ENCODE peak calls at places on chromosomes 16 and 17, in four cellular contexts. R is K562, V is HepG2, L is GM12878. S is an unnamed sample.

GRCh38 chr16:63856537-63856936 is 1265.3 kb downstream of the CDH11 start:
- DNase-seq in R (no peak), V (no peak), L (no peak), S (no peak)

GRCh38 chr16:30948956-30949654 is at the start of gene ORAI3:
- DNase-seq in R (peak), V (no peak), L (no peak), S (peak)

GRCh38 chr17:40953876-40954275 is 12.9 kb downstream of the KRT39 start:
- DNase-seq in R (no peak), V (no peak), L (no peak), S (no peak)

GRCh38 chr16:1642148-1642547 is 30.0 kb downstream of the CRAMP1 start:
- DNase-seq in R (no peak), V (no peak), L (no peak), S (no peak)

GRCh38 chr17:70317416-70317815 is 148.1 kb downstream of the KCNJ2 start:
- DNase-seq in R (no peak), V (no peak), L (no peak), S (no peak)

GRCh38 chr16:82699711-82700495 is 73.1 kb downstream of the CDH13 start:
- DNase-seq in R (no peak), V (no peak), L (no peak), S (no peak)

GRCh38 chr17:75891605-75892555 is 4.9 kb downstream of the TRIM65 start:
- DNase-seq in R (no peak), V (peak), L (no peak), S (no peak)

GRCh38 chr17:7854078-7854777 is 638 bp upstream of the TMEM88 start:
- DNase-seq in R (no peak), V (no peak), L (no peak), S (no peak)

GRCh38 chr16:50160495-50161164 is 7.5 kb downstream of the TENT4B start:
- DNase-seq in R (no peak), V (no peak), L (no peak), S (no peak)

GRCh38 chr16:985237-985636 is 3.7 kb downstream of the SOX8 start:
- DNase-seq in R (no peak), V (no peak), L (no peak), S (no peak)

GRCh38 chr16:85794696-85795095 is 4.6 kb downstream of the EMC8 start:
- DNase-seq in R (no peak), V (no peak), L (no peak), S (no peak)

GRCh38 chr16:85796599-85796998 is 2.7 kb downstream of the EMC8 start:
- DNase-seq in R (no peak), V (peak), L (no peak), S (no peak)

GRCh38 chr16:85793662-85794298 is 5.6 kb downstream of the EMC8 start:
- DNase-seq in R (no peak), V (no peak), L (no peak), S (no peak)

GRCh38 chr16:85798283-85798776 is 1.0 kb downstream of the EMC8 start:
- DNase-seq in R (no peak), V (peak), L (no peak), S (no peak)

DNA sequence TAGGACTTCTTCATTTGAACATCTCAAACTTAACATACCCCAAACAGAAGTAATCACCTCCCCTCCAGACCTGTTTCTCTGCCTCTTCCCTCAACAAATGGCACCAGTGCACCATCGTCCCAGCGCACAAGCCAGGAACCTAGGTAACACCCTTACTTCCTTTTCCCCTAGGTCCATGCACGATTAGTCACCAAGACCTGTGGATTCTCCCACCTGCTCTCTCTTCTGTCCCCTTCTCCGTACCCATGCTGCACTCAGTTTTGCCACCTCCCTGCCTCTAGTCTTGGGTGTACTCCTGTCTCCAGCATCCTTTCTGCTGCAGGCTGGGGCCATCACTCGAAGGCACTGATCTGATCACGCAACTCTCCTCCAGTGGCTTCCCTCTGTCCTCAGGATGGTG is 3.2 kb downstream of the EMC8 start:
- DNase-seq in R (no peak), V (no peak), L (no peak), S (no peak)
- TF ChIP-seq TARDBP in R (no peak), V (no peak), L (no peak), S (no peak)

GRCh38 chr17:50059759-50060273 is 3.9 kb downstream of the ITGA3 start:
- DNase-seq in R (no peak), V (no peak), L (no peak), S (no peak)
- TF ChIP-seq TARDBP in R (no peak), V (no peak), L (no peak), S (no peak)

GRCh38 chr16:56871172-56871593 is 6.2 kb downstream of the SLC12A3 start:
- DNase-seq in R (no peak), V (peak), L (peak), S (no peak)
- TF ChIP-seq TARDBP in R (no peak), V (no peak), L (no peak), S (no peak)

DNA sequence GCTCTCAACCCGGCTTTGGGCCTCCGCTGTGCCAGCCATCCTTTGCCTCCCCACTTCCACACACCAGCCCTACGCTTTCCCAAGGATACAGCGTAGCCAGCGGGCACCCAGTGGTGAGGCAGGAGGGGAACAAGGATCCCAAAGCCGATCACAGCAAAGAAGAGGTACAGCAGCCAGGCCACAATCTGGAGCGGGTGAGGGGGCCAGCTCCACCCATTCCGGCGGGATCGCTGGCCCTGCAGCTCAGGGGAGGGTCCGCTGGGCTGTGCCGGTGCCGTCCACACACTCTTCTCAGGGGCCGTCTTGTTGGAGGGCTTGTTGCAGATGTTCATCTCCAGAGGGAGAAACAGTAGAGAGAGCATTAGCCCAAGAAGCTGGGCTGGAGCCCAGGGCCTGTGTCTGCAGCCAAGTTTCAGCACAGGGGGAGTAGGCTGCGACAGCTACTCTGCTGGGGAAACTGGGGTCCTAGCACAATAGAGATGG is 10.1 kb downstream of the ZDHHC1 start:
- DNase-seq in R (no peak), V (no peak), L (no peak), S (no peak)
- TF ChIP-seq TARDBP in R (no peak), V (no peak), L (no peak), S (no peak)

GRCh38 chr16:67651039-67651438 is 6.1 kb downstream of the CARMIL2 start:
- DNase-seq in R (no peak), V (no peak), L (no peak), S (no peak)
- TF ChIP-seq TARDBP in R (no peak), V (no peak), L (no peak), S (no peak)

DNA sequence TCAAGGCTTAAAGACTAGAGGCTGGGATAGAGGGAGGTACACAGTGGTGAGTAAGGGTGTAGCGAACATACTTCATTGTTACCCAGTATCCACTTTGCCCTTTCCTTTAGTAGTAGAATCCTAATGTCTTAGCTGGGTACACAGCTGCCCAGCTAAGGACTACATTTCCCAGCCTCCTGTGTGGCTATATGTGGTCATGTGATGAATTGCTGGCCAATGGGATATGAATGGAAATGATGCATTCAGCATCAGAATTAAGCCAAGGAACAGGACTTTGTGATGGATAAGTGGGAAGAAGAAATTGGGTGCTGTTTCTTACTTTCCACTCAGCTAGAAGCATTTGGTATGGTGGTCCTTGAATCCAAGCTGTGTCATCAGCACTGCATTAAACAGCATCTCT is 55.9 kb downstream of the FOXL1 start:
- DNase-seq in R (peak), V (no peak), L (no peak), S (peak)
- TF ChIP-seq TARDBP in R (no peak), V (no peak), L (no peak), S (no peak)

GRCh38 chr17:9880582-9880999 is 24.5 kb downstream of the RCVRN start:
- DNase-seq in R (no peak), V (no peak), L (peak), S (no peak)
- TF ChIP-seq TARDBP in R (no peak), V (no peak), L (no peak), S (no peak)

DNA sequence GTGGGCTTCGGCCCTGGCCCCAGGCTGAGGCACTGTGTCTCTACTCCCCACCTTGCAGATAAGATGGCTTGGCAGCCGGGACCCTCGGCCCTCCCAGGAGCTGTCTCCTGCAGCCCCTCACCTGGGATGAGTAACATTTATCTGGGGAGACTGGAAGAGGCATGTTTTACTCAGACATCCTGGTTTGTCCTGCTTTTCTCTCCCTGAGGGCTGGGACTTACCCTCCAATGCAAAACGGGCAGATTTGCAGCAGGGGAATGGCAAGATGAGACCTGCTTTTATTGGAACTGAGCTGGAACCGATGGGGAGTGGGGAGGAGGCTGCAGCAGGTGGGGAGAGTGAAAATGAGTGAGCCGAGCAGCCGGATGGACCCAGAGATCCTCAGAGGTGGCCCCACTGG is 27.3 kb upstream of the UBE2G1 start:
- DNase-seq in R (no peak), V (no peak), L (no peak), S (no peak)
- TF ChIP-seq TARDBP in R (no peak), V (no peak), L (no peak), S (no peak)

GRCh38 chr17:29573558-29573870 is 5.0 kb downstream of the TP53I13 start:
- DNase-seq in R (no peak), V (no peak), L (no peak), S (no peak)

GRCh38 chr17:29571486-29571882 is 3.0 kb downstream of the TP53I13 start:
- DNase-seq in R (no peak), V (no peak), L (no peak), S (no peak)

GRCh38 chr17:29570521-29570920 is 2.0 kb downstream of the TP53I13 start:
- DNase-seq in R (no peak), V (no peak), L (no peak), S (no peak)

GRCh38 chr17:29572691-29573557 is 4.4 kb downstream of the TP53I13 start:
- DNase-seq in R (peak), V (no peak), L (no peak), S (no peak)

DNA sequence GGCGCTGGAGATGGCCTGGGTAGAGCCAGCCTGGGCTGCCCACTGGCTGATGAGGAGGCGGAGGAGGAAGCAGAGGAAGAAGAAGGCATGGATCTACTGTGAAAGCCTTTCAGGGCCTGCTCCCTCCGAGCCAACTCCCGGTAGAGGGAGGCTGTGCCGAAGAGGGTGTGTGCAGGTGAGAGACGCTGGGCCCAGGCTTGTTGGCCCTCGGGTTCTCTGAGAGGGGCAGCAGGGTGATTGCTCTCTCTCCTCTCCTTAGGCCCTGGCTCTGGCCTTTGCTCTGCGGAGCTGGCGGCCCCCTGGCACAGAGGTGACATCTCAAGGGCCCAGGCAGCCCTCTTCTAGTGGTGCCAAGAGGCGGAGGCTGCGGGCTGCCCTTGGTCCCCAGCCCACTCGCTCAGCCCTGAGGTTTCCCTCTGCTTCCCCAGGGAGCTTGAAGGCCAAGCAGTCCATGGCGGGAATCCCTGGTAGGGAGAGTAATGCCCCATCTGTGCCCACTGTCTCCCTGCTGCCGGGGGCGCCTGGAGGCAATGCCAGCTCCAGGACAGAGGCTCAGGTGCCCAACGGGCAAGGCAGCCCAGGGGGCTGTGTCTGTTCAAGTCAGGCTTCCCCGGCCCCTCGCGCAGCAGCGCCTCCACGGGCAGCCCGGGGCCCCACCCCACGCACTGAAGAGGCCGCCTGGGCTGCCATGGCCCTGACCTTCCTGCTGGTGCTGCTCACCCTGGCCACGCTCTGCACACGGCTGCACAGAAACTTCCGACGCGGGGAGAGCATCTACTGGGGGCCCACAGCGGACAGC is 3.6 kb downstream of the TP53I13 start:
- DNase-seq in R (no peak), V (no peak), L (no peak), S (no peak)
- TF ChIP-seq TARDBP in R (no peak), V (no peak), L (no peak), S (no peak)

S was measured in HEK293T.